ENCODE peak calls at places on chromosomes 2 and 18, in four cellular contexts. B is Peyer's patch, H is ovary, T is PC-3. E is an unnamed sample.

GRCh38 chr2:189338119-189338518 is 103.2 kb upstream of the WDR75 start:
- DNase-seq in T (no peak), B (no peak), H (no peak), E (no peak)

GRCh38 chr18:984004-984403 is 79.3 kb downstream of the ADCYAP1 start:
- DNase-seq in T (no peak), H (no peak), B (no peak), E (no peak)

GRCh38 chr18:8081267-8081666 is 514.2 kb downstream of the PTPRM start:
- DNase-seq in B (no peak), H (no peak), T (no peak), E (no peak)

GRCh38 chr2:223306371-223306770 is 254.4 kb downstream of the KCNE4 start:
- DNase-seq in B (no peak), H (no peak), T (peak; percentile 25), E (no peak)

GRCh38 chr18:77199707-77200106 is 49.9 kb upstream of the GALR1 start:
- DNase-seq in B (no peak), H (no peak), T (no peak), E (no peak)

GRCh38 chr2:48448274-48449061 is 81.5 kb upstream of the STON1 start:
- DNase-seq in H (no peak), B (no peak), T (peak; percentile 78), E (no peak)

GRCh38 chr2:196284033-196284844 is 112.9 kb upstream of the STK17B start:
- DNase-seq in B (no peak), T (no peak), H (no peak), E (no peak)

GRCh38 chr2:217270089-217270800 is 410.4 kb upstream of the TNP1 start:
- DNase-seq in B (no peak), H (no peak), T (no peak), E (no peak)

GRCh38 chr2:226772389-226773179 is 27.0 kb downstream of the IRS1 start:
- DNase-seq in B (no peak), H (no peak), T (no peak), E (no peak)

GRCh38 chr2:156338578-156338977 is 6.1 kb upstream of the NR4A2 start:
- DNase-seq in T (no peak), B (no peak), H (no peak), E (no peak)

GRCh38 chr2:48287971-48288370 is 242.0 kb upstream of the STON1 start:
- DNase-seq in B (no peak), H (no peak), T (no peak), E (no peak)

GRCh38 chr2:67650292-67651133 is 253.4 kb downstream of the ETAA1 start:
- DNase-seq in T (peak; percentile 85), H (peak; percentile 87), B (peak; percentile 19), E (peak; percentile 46)

GRCh38 chr2:222608081-222608480 is 47.8 kb downstream of the FARSB start:
- DNase-seq in B (no peak), T (no peak), H (no peak), E (no peak)

GRCh38 chr2:1605659-1606400 is 138.5 kb downstream of the PXDN start:
- DNase-seq in H (no peak), B (no peak), T (no peak), E (no peak)

DNA sequence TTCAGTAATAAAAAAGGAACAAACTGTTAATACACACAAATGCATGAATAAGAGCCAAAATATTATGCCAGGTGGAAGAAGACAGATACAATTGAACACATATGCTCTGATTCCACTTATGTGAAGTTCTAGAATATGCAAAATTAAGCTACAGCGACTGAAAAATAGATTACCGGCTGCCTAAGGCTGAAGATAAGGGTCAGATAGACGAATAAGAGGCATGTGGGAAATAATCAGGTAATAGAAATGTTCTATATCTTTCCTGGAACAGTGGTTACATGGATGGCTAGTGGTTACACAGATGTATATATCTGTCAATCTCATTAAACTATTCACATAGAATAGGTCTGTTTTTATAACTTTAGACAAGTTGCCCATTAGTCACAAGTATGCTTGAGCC is 51.9 kb upstream of the REG3G start:
- DNase-seq in H (no peak), B (no peak), T (no peak), E (no peak)
- TF ChIP-seq CTCF in H (no peak), B (no peak), T (no peak), E (no peak)

GRCh38 chr2:147325955-147326354 is 518.9 kb upstream of the ACVR2A start:
- DNase-seq in H (no peak), B (no peak), T (no peak), E (no peak)

GRCh38 chr2:147330925-147331324 is 513.9 kb upstream of the ACVR2A start:
- DNase-seq in T (no peak), B (no peak), H (no peak), E (no peak)

GRCh38 chr2:147327636-147328035 is 517.2 kb upstream of the ACVR2A start:
- DNase-seq in T (no peak), H (no peak), B (no peak), E (no peak)

DNA sequence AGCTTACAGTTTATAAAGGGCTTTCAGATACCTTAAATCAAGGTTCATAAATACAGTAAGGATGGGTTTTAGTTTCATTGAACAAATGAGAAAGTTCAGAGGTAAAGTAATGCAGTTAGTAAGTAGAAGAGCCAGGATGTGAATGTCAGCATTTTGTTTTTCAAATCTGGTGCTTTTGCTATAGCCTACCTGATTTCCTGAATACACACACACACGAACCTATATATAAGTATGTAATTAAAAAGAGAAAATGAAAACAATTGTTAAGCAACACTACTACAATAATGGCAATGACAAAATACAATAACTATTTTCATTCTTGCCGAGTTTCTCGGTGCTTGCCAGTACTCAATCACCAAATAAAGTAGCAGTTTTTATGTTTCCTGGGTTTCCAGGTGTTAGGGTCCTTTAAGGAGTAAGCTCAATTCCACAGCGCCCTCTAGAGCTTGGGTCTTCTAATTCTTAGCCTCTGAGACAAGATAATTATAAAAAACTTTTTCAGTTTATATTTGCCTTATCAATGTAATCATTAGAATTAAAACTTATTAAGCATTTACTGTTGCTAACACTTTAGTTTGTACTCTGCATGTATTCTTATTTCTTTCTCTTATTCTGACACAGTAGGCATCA is 512.9 kb upstream of the ACVR2A start:
- DNase-seq in T (peak; percentile 79), B (no peak), H (no peak), E (no peak)
- TF ChIP-seq CTCF in T (peak; percentile 89), B (peak; percentile 57), H (no peak), E (peak; percentile 5)

GRCh38 chr2:117917223-117917917 is 96.5 kb downstream of the CCDC93 start:
- DNase-seq in H (no peak), T (peak; percentile 20), B (no peak), E (no peak)
- TF ChIP-seq CTCF in H (no peak), T (peak; percentile 50), B (peak; percentile 64), E (no peak)

GRCh38 chr18:49974079-49974478 is 160.7 kb upstream of the ACAA2 start:
- DNase-seq in B (no peak), T (no peak), H (no peak), E (no peak)

GRCh38 chr18:49980869-49981268 is 167.5 kb upstream of the ACAA2 start:
- DNase-seq in B (no peak), T (peak; percentile 28), H (no peak), E (no peak)

GRCh38 chr18:49973592-49973991 is 160.3 kb upstream of the ACAA2 start:
- DNase-seq in H (no peak), B (no peak), T (no peak), E (no peak)

GRCh38 chr18:49972535-49972934 is 159.2 kb upstream of the ACAA2 start:
- DNase-seq in T (no peak), H (no peak), B (no peak), E (no peak)

DNA sequence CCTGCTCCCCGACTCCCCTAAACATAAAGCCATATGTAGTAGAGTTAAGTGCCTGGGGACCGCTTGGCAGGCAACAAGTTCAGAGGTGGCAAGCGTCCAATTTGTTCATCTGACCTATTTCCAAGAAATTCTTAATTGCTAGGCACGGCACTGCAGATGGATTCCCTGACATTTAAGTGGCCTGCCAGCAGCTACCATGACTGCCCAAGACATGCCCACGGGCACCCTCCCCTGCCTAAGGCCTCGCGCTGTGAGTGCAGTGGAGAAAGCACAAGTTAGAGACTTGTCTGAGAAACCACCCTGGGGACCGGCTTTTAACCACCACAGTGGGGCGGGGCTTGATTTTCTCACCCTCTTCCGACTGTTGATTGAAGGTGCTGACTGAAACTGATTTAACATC is 163.5 kb upstream of the ACAA2 start:
- DNase-seq in H (no peak), B (no peak), T (no peak), E (no peak)
- TF ChIP-seq CTCF in H (no peak), B (no peak), T (no peak), E (no peak)

GRCh38 chr2:60657673-60658072 is 98.4 kb upstream of the PAPOLG start:
- DNase-seq in H (no peak), T (no peak), B (no peak), E (no peak)

GRCh38 chr2:60649721-60650120 is 96.3 kb upstream of the BCL11A start:
- DNase-seq in H (no peak), T (no peak), B (no peak), E (no peak)

DNA sequence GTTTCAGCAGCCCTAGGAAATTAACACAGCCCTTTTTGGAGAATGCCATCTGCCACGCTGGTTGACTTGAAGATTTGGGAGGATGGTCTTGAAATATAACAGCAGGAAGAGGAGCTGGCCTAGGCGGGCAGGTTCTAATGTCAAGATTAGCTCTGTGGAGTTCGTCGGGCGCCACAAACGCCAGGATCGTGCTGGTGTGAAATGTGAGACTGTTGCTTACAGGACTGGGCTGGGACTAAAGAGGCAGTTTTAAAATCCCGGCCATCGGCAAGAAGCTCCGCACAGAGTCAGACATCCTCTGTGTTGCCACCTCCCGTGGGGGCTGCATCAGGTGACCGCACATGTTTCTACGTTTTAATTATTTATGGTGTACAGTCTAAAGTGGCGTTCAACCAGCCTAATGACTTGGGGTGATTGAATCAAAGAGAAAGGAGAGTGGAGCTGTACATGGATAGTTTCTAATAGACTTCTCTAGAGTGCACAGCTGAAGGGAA is 99.4 kb upstream of the BCL11A start:
- DNase-seq in T (no peak), B (no peak), H (no peak), E (no peak)
- TF ChIP-seq CTCF in T (no peak), B (no peak), H (no peak), E (no peak)

GRCh38 chr2:100730290-100730868 is 89.6 kb upstream of the NPAS2 start:
- DNase-seq in H (no peak), B (no peak), T (peak; percentile 88), E (no peak)
- TF ChIP-seq CTCF in H (no peak), B (peak; percentile 74), T (peak; percentile 92), E (no peak)

GRCh38 chr2:199484927-199485326 is 27.2 kb upstream of the SATB2 start:
- DNase-seq in H (no peak), B (no peak), T (peak; percentile 41), E (no peak)

GRCh38 chr2:199485732-199486335 is 28.1 kb upstream of the SATB2 start:
- DNase-seq in T (peak; percentile 81), H (peak; percentile 51), B (no peak), E (no peak)

GRCh38 chr2:199477277-199477834 is 19.6 kb upstream of the SATB2 start:
- DNase-seq in B (no peak), H (no peak), T (no peak), E (no peak)

DNA sequence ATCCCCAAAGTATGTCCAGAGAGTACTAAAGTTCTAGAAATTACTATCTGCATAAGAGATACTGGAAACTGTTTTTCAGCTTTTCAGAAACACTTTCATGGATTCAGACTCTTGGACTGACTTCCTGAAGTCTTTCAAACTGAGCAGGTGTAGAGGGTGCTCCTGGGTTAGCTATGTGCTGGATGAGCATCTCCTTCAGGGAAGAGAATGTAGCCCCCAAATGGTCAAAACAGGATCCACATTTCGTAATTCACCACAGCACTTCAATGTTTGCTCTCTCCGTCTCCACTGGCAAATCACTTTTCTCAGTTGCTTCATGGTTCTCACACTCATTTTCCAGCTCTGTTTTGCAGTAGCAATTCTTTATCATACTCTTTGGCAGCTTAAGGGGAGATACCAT is 23.2 kb upstream of the SATB2 start:
- DNase-seq in H (no peak), B (no peak), T (no peak), E (no peak)
- TF ChIP-seq CTCF in H (no peak), B (no peak), T (no peak), E (no peak)